ENCODE peak calls at places on chromosome 3, in eight cellular contexts. P, X, I, M, C, H, L and U are unnamed samples. For H3K4me1 and H3K9me3, the result is how much of the 10 kb centered on the place peaks cover.

GRCh38 chr3:140164922-140165590 is 230.1 kb downstream of the CLSTN2 start:
- DNase-seq in H (no peak), X (no peak), M (no peak), L (no peak), C (no peak), P (no peak), I (no peak), U (no peak)

GRCh38 chr3:1824359-1824758 is 274.3 kb upstream of the CNTN4 start:
- DNase-seq in C (no peak), X (no peak), H (no peak), L (no peak), I (no peak), M (no peak), P (no peak), U (no peak)

GRCh38 chr3:51982838-51983577 is at the start of gene ACY1:
- DNase-seq in M (peak), L (peak), C (peak), X (peak), P (no peak), I (peak), H (peak), U (peak)

GRCh38 chr3:169556909-169557308 is 106.6 kb downstream of the MECOM start:
- DNase-seq in M (no peak), H (no peak), X (no peak), C (no peak), L (no peak), I (no peak), P (no peak), U (no peak)

GRCh38 chr3:98553021-98553563 is 21.3 kb downstream of the GPR15 start:
- DNase-seq in I (no peak), H (no peak), C (no peak), L (no peak), M (no peak), X (no peak), P (no peak), U (no peak)

GRCh38 chr3:11379238-11379823 is 107.1 kb downstream of the ATG7 start:
- DNase-seq in I (no peak), P (no peak), M (no peak), C (no peak), H (no peak), L (no peak), X (peak), U (no peak)

GRCh38 chr3:108608750-108609149 is 19.2 kb downstream of the DZIP3 start:
- DNase-seq in X (no peak), M (no peak), L (no peak), I (no peak), H (no peak), C (no peak), P (no peak), U (no peak)

GRCh38 chr3:145578465-145578864 is 582.5 kb downstream of the PLOD2 start:
- DNase-seq in C (no peak), P (no peak), L (no peak), I (no peak), H (no peak), X (no peak), M (no peak), U (no peak)

GRCh38 chr3:75781079-75781745 is 4.1 kb downstream of the ZNF717 start:
- DNase-seq in L (no peak), I (no peak), X (no peak), H (no peak), C (no peak), M (no peak), P (no peak), U (no peak)

GRCh38 chr3:177567833-177568232 is 370.6 kb upstream of the TBL1XR1 start:
- DNase-seq in I (no peak), C (no peak), H (no peak), L (no peak), M (no peak), X (no peak), P (no peak), U (no peak)

GRCh38 chr3:193605876-193606275 is 12.9 kb downstream of the OPA1 start:
- DNase-seq in X (peak), I (no peak), L (no peak), M (peak), P (no peak), H (peak), C (no peak), U (peak)

GRCh38 chr3:24101676-24102168 is 156.6 kb downstream of the NR1D2 start:
- DNase-seq in M (no peak), L (no peak), P (no peak), H (no peak), C (no peak), I (no peak), X (no peak), U (no peak)

GRCh38 chr3:125212096-125212508 is 446 bp downstream of the SLC12A8 start:
- DNase-seq in P (no peak), X (peak), M (no peak), H (no peak), I (no peak), L (no peak), C (no peak), U (no peak)

GRCh38 chr3:70072754-70073153 is 73.2 kb downstream of the SAMMSON start:
- DNase-seq in M (no peak), H (no peak), L (no peak), P (no peak), C (no peak), X (no peak), I (no peak), U (no peak)

GRCh38 chr3:70071138-70071537 is 71.6 kb downstream of the SAMMSON start:
- DNase-seq in P (no peak), X (no peak), C (no peak), L (no peak), I (no peak), M (no peak), H (no peak), U (no peak)

GRCh38 chr3:70067860-70068479 is 68.4 kb downstream of the SAMMSON start:
- DNase-seq in L (no peak), X (no peak), M (no peak), I (no peak), C (no peak), H (no peak), P (no peak), U (no peak)

GRCh38 chr3:70072180-70072579 is 72.6 kb downstream of the SAMMSON start:
- DNase-seq in L (no peak), X (peak), I (no peak), C (no peak), M (no peak), H (no peak), P (peak), U (no peak)

DNA sequence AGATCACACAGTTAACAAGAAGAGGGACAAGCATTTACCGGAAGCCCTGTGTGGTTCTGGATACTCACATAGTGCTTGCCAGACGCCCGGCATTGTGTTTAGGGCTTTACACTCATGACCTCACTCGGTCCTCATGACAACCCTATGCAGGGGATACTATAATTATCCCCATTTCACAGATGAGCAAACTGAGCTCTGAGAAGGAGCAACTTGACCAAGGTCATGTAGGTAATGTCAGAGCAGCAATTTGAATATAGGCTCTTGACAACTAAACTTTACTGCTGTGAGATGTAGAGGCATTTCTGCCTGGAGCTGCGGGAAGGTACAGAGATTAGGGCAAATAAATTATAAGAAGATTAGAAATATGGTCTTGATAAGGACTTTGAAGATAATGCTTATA is 70.0 kb downstream of the SAMMSON start:
- DNase-seq in L (no peak), P (no peak), H (no peak), X (no peak), I (no peak), C (no peak), M (no peak), U (no peak)
- H3K4me1 ChIP-seq in L (under half), P (half or more), H (under half), X (under half), I (under half), C (under half), M (under half), U (under half)

GRCh38 chr3:44649709-44650108 is 1.2 kb downstream of the ZNF35 start:
- DNase-seq in H (no peak), M (no peak), L (no peak), X (no peak), I (no peak), C (no peak), P (no peak), U (no peak)

GRCh38 chr3:44643024-44643423 is 5.5 kb upstream of the ZNF35 start:
- DNase-seq in X (no peak), L (no peak), M (no peak), C (no peak), H (no peak), P (no peak), I (no peak), U (no peak)

GRCh38 chr3:44648564-44649229 is at the start of gene ZNF35:
- DNase-seq in C (peak), I (peak), L (peak), X (peak), M (peak), H (peak), P (no peak), U (no peak)

GRCh38 chr3:44642337-44642736 is 6.2 kb upstream of the ZNF35 start:
- DNase-seq in L (no peak), I (no peak), C (no peak), P (no peak), M (no peak), H (no peak), X (no peak), U (no peak)

DNA sequence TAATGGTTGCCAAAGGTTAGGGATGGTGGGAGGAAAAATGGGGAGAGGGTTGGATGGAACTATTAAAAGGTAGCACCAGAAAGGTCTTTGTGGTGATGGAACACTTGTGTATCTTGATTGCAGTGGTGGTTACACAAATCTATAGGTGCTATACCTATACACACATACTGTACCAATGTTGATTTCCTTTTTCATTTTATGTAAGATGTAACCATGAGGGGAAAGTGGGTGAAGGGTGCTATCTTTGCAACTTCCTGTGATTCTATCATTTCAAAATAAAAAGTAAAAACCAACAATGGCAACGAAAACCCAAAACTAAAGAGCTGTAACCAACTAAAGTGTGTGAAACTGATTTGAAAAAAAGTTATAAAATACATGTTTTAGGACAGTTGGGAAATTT is 761 bp upstream of the ZNF35 start:
- DNase-seq in I (no peak), L (no peak), M (no peak), P (no peak), X (no peak), H (no peak), C (no peak), U (no peak)
- H3K9me3 ChIP-seq in I (under half), L (under half), M (under half), P (under half), X (under half), H (under half), C (under half), U (under half)

DNA sequence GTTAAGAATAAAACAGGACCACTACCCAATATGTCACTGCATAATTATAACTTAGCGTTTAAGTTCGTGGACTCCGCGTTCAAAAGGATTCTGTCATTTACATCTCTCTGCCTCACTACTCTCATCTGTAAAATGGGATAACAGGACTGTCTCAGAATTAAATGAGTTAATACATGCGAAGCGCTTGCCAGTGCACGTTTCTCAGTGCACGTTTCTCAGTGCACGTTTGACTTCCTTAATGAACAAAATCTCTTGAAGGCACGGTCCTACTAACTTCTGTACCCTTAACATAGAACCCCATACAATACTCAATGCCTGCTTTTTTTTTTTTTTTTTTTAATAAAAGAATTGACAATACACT is 499 bp downstream of the RABL3 start:
- DNase-seq in H (no peak), P (no peak), C (no peak), L (no peak), X (no peak), M (peak), I (no peak), U (no peak)
- H3K27ac ChIP-seq in H (peak), P (peak), C (peak), L (peak), X (peak), M (peak), I (peak), U (peak)

DNA sequence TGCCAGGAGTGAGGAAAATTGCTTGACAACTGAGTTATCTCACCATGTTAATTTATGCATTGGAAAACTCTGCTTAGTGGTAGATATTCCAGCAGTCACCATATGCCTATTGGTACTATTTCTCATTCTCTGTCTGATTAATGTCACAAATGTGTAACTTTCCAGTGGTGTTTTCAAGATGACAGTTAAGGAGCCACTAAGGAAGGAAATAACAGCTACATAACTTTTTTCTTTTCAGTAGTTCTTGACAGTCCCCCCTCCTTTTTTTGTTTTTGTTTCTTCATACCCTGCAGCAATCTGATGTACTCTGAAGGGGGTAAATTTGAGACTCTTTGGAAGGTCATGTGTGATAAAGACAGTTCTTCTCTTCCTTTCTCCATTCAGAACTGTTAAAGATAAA is 13.1 kb downstream of the RASA2 start:
- DNase-seq in M (no peak), I (no peak), C (no peak), P (no peak), L (no peak), H (no peak), X (no peak), U (no peak)
- H3K4me1 ChIP-seq in M (under half), I (under half), C (under half), P (under half), L (under half), H (under half), X (under half), U (half or more)

DNA sequence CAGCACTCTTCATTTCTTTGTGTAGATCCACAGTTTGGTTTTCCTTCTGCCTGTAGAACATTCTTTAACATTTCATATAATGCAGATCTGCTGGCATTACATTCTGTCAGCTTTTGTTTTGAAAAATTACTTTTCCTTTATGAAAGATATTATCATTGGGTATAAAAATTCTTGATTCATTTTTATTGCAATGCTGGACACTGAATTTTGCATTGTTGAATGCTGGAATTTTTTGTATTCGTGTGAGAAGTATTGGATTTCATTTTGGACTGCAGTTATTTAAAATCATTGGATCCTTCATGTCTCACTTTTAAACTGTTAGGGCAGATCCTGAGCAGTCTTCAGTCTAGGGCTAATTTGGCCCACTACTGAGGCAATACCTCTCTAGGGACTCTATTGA is 67.1 kb downstream of the SNRK start:
- DNase-seq in X (no peak), H (no peak), M (no peak), I (no peak), C (no peak), P (no peak), L (no peak), U (no peak)
- H3K9me3 ChIP-seq in X (under half), H (under half), M (under half), I (half or more), C (under half), P (under half), L (under half), U (under half)

DNA sequence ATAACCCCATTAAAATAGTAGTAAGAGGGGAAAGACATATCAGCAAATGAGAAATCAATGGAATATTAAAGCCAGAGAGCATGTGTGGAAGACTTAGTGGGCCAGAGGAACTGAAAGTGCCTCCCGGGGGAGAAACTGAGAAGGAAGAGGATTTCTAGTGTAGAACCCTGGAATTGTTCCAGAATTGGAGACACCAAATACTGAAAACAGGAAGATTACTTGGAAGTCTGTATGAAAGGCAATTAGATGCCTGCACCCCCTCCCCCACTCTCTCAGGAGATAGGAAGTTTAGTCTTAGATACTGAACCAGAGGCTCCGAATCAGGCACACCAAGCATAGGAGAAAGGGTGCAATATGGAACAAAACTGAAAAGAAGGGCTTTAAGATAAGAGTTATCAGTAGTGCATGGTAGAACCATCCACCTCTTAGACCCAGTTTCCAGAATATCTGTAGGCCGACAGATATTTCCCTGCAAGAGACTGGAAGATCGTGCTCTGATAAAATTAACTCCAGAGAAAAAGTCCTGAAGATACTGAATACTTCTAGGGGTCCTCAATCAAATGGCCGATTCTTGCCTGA is 32.4 kb downstream of the KLHL18 start:
- DNase-seq in P (no peak), M (no peak), I (peak), L (no peak), C (peak), X (no peak), H (peak), U (no peak)
- H3K27ac ChIP-seq in P (no peak), M (no peak), I (no peak), L (no peak), C (no peak), X (no peak), H (no peak), U (no peak)

DNA sequence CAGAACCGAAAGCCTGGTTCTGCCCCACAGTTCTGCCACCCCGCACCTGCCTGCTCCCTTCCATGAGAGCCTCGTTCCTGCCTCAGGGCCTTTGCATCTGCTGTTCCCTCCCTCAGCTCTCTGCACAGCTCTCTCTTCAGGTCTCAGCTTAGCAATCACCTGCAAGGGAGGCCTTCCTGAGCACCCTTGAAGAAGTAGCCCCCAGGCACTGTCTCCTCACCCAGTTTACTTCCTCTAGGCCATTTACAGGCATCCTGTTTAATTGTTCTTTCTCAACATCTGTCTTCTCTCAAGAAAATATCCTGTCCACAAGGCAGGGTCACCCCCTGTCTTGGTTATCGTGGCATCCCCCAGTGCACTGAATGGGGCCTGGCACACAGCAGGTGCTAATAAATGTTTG is 13.4 kb upstream of the IQSEC1 start:
- DNase-seq in X (no peak), I (no peak), M (no peak), P (no peak), H (peak), L (no peak), C (no peak), U (no peak)
- H3K4me1 ChIP-seq in X (under half), I (under half), M (under half), P (under half), H (under half), L (under half), C (under half), U (under half)

GRCh38 chr3:6532101-6532500 is 328.8 kb upstream of the GRM7 start:
- DNase-seq in L (no peak), I (no peak), M (no peak), C (no peak), X (no peak), H (no peak), P (no peak), U (no peak)

GRCh38 chr3:6526321-6526720 is 334.6 kb upstream of the GRM7 start:
- DNase-seq in P (no peak), I (no peak), X (no peak), C (no peak), L (no peak), M (no peak), H (no peak), U (no peak)

GRCh38 chr3:6524479-6524878 is 336.4 kb upstream of the GRM7 start:
- DNase-seq in M (no peak), P (no peak), C (no peak), I (no peak), H (no peak), X (no peak), L (no peak), U (no peak)

GRCh38 chr3:6528951-6529350 is 332.0 kb upstream of the GRM7 start:
- DNase-seq in L (no peak), I (no peak), C (no peak), X (no peak), H (no peak), P (no peak), M (no peak), U (no peak)

GRCh38 chr3:6526861-6527260 is 334.1 kb upstream of the GRM7 start:
- DNase-seq in P (no peak), C (no peak), I (no peak), X (no peak), M (no peak), L (no peak), H (no peak), U (no peak)
- H3K9me3 ChIP-seq in P (under half), C (under half), I (under half), X (under half), M (under half), L (under half), H (under half), U (under half)